ENCODE peak calls at places on chromosomes 4 and X, in six cellular contexts. M is fibroblast of mammary gland, S is ascending aorta, E is A549, B is tibial nerve, W is suprapubic skin. Q is an unnamed sample.

GRCh38 chr4:112552668-112553067 is 36.7 kb upstream of the NEUROG2 start:
- DNase-seq in M (peak; percentile 77), S (no peak), E (no peak), B (no peak), W (no peak), Q (no peak)

GRCh38 chr4:1315306-1315705 is 25.6 kb downstream of the MAEA start:
- DNase-seq in M (no peak), S (no peak), E (no peak), B (no peak), W (no peak), Q (no peak)

GRCh38 chr4:87392183-87392582 is 1.2 kb upstream of the HSD17B11 start:
- DNase-seq in M (no peak), S (no peak), E (no peak), B (no peak), W (no peak), Q (no peak)

GRCh38 chrX:139544591-139544990 is 14.1 kb downstream of the F9 start:
- DNase-seq in M (no peak), S (no peak), E (no peak), B (no peak), W (no peak), Q (no peak)

GRCh38 chrX:123918106-123918721 is 43.3 kb upstream of the STAG2 start:
- DNase-seq in M (no peak), S (no peak), E (no peak), B (no peak), W (no peak), Q (no peak)

GRCh38 chr4:156763511-156763910 is 208.1 kb downstream of the PDGFC start:
- DNase-seq in M (no peak), S (no peak), E (no peak), B (no peak), W (no peak), Q (no peak)

GRCh38 chrX:10932842-10933440 is 178.2 kb upstream of the HCCS start:
- DNase-seq in M (peak; percentile 64), S (no peak), E (no peak), B (no peak), W (no peak), Q (no peak)

GRCh38 chrX:140149761-140150160 is 184.4 kb upstream of the CXorf66 start:
- DNase-seq in M (no peak), S (no peak), E (no peak), B (no peak), W (no peak), Q (no peak)

GRCh38 chr4:146439437-146439836 is 82.3 kb downstream of the SLC10A7 start:
- DNase-seq in M (no peak), S (no peak), E (no peak), B (no peak), W (no peak), Q (no peak)

GRCh38 chr4:24912252-24913098 is at the start of gene CCDC149:
- DNase-seq in M (peak; percentile 41), S (peak; percentile 83), E (peak; percentile 64), B (no peak), W (peak; percentile 84), Q (peak; percentile 25)

GRCh38 chrX:20388594-20388993 is 121.9 kb upstream of the RPS6KA3 start:
- DNase-seq in M (no peak), S (no peak), E (no peak), B (no peak), W (no peak), Q (no peak)

GRCh38 chr4:109719604-109720003 is 10.3 kb downstream of the PLA2G12A start:
- DNase-seq in M (no peak), S (no peak), E (no peak), B (no peak), W (no peak), Q (no peak)

DNA sequence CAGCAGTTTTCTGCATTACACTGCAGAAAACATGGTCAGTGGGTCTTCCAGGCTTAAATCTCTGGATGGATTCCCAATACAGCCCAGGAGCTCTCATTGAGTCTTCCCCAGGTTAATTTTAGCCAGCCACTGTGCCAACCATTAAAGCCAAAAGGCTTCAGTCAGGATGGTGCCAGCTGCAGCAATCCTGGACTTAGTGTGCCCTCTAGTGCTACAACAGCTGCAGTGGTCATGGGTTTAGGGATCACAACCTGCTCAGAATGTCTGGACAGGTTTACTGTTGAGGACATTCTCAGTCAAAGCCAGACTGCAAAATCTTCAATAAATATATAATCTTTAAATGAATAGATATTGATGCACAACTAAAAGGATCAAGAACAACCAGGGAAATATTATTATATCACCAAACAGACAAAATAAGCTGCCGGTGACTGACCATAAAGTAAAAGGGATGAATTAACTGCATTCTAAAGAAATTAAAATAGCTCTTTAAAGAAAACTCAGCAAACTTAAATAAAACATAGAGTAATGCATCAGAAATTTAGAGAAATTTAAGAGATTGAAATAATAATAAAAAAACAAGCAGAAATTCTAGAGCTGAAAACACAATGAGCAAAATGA is 639.9 kb downstream of the SPOCK3 start:
- DNase-seq in M (peak; percentile 41), S (no peak), E (peak; percentile 15), B (no peak), W (no peak), Q (no peak)
- TF ChIP-seq CTCF in M (peak; percentile 66), S (no peak), E (peak; percentile 51), B (no peak), W (no peak), Q (no peak)

GRCh38 chrX:50903387-50904027 is 7.0 kb upstream of the BMP15 start:
- DNase-seq in M (peak; percentile 38), S (no peak), E (peak; percentile 18), B (no peak), W (no peak), Q (no peak)
- TF ChIP-seq CTCF in M (peak; percentile 66), S (no peak), E (peak; percentile 28), B (peak; percentile 37), W (peak; percentile 5), Q (no peak)

GRCh38 chr4:172153694-172154093 is 340.5 kb downstream of the GALNTL6 start:
- DNase-seq in M (no peak), S (no peak), E (no peak), B (no peak), W (no peak), Q (no peak)

GRCh38 chr4:172152284-172152683 is 339.1 kb downstream of the GALNTL6 start:
- DNase-seq in M (no peak), S (no peak), E (no peak), B (no peak), W (no peak), Q (no peak)

DNA sequence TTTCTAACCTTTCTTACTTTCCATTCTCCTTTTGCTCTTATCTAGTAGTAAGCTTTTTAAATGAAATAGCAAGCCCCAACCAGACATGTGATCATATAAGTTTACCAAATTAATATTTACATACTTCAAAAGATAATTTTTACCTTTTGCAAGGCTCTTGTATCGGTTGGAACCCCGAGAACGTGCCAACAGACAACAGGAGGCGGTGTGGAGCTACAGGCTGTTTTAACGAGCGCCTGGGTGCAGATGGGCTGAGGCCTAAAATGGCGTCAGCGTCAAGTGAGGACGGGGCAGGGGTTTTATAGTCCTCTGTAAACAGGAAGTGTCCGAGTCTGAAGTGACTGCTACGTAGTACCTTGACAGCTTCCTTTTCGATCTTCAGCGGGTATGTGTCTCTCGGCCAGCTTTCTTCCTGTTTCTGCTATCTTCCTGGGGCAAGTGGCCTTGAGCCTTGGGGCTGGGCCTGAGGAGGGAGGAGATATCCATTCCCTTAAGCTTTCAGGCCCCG is 342.7 kb downstream of the GALNTL6 start:
- DNase-seq in M (no peak), S (no peak), E (no peak), B (no peak), W (no peak), Q (no peak)
- TF ChIP-seq CTCF in M (no peak), S (no peak), E (no peak), B (no peak), W (no peak), Q (no peak)

GRCh38 chrX:153610834-153611209 is 11.9 kb upstream of the CCNQ start:
- DNase-seq in M (no peak), S (no peak), E (no peak), B (no peak), W (no peak), Q (no peak)
- TF ChIP-seq CTCF in M (no peak), S (no peak), E (no peak), B (no peak), W (no peak), Q (no peak)

GRCh38 chr4:121938282-121939092 is 13.4 kb downstream of the TRPC3 start:
- DNase-seq in M (no peak), S (no peak), E (no peak), B (no peak), W (no peak), Q (no peak)

GRCh38 chr4:121946644-121947043 is 5.2 kb downstream of the TRPC3 start:
- DNase-seq in M (no peak), S (no peak), E (no peak), B (no peak), W (no peak), Q (no peak)

GRCh38 chr4:121939690-121940089 is 12.2 kb downstream of the TRPC3 start:
- DNase-seq in M (no peak), S (no peak), E (no peak), B (no peak), W (no peak), Q (no peak)

GRCh38 chr4:121943941-121944340 is 7.9 kb downstream of the TRPC3 start:
- DNase-seq in M (no peak), S (no peak), E (no peak), B (no peak), W (no peak), Q (no peak)
- TF ChIP-seq CTCF in M (peak; percentile 44), S (no peak), E (no peak), B (no peak), W (no peak), Q (no peak)

GRCh38 chr4:114401483-114401882 is 197.1 kb upstream of the UGT8 start:
- DNase-seq in M (no peak), S (no peak), E (no peak), B (no peak), W (no peak), Q (no peak)
- TF ChIP-seq CTCF in M (no peak), S (no peak), E (no peak), B (no peak), W (no peak), Q (no peak)

GRCh38 chr4:23361453-23361852 is 528.4 kb downstream of the PPARGC1A start:
- DNase-seq in M (no peak), S (no peak), E (no peak), B (no peak), W (no peak), Q (no peak)
- TF ChIP-seq CTCF in M (no peak), S (no peak), E (no peak), B (no peak), W (no peak), Q (no peak)

Q was measured in omental fat pad.